ENCODE peak calls at places on chromosomes 5 and 9, in seven cellular contexts. Q, G, D, F, Y, T and L are unnamed samples.

GRCh38 chr9:61670616-61671015 is 480.8 kb downstream of the SPATA31A7 start:
- DNase-seq in F (no peak), G (no peak), Y (no peak), T (no peak), Q (no peak), D (no peak), L (no peak)

GRCh38 chr5:53027913-53028312 is 38.8 kb downstream of the ITGA2 start:
- DNase-seq in F (no peak), G (no peak), Q (no peak), Y (peak), D (peak), T (no peak), L (no peak)

GRCh38 chr5:140131967-140132409 is 6.3 kb downstream of the IGIP start:
- DNase-seq in G (no peak), D (peak), Q (no peak), Y (peak), F (no peak), T (no peak), L (no peak)

GRCh38 chr5:989961-990530 is 18.6 kb upstream of the NKD2 start:
- DNase-seq in T (no peak), Q (no peak), D (no peak), Y (no peak), G (peak), F (peak), L (peak)

GRCh38 chr9:87792831-87793288 is 66.9 kb downstream of the CTSL start:
- DNase-seq in Q (peak), G (no peak), D (peak), Y (peak), T (no peak), F (no peak), L (no peak)

GRCh38 chr9:98989036-98990000 is 45.6 kb downstream of the COL15A1 start:
- DNase-seq in Y (peak), Q (no peak), G (no peak), F (no peak), D (peak), T (no peak), L (peak)

GRCh38 chr9:35112257-35113020 is 3.2 kb downstream of the ATOSB start:
- DNase-seq in D (no peak), T (no peak), G (no peak), Y (peak), Q (no peak), F (no peak), L (no peak)

GRCh38 chr5:38601133-38601842 is 44.8 kb upstream of the LIFR start:
- DNase-seq in F (no peak), T (no peak), Y (no peak), G (no peak), Q (no peak), D (no peak), L (no peak)

GRCh38 chr9:127683723-127684122 is 23.1 kb upstream of the CFAP157 start:
- DNase-seq in G (no peak), D (no peak), Y (peak), T (no peak), F (no peak), Q (no peak), L (no peak)

GRCh38 chr5:132227485-132228240 is at the start of gene P4HA2:
- DNase-seq in G (peak), F (peak), Y (peak), T (peak), Q (peak), D (peak), L (peak)

GRCh38 chr9:136543830-136544548 is 1.9 kb downstream of the NOTCH1 start:
- DNase-seq in T (no peak), Q (no peak), D (no peak), F (peak), G (no peak), Y (no peak), L (peak)

GRCh38 chr5:74072646-74073045 is 446.6 kb downstream of the ARHGEF28 start:
- DNase-seq in Q (no peak), Y (no peak), T (no peak), D (no peak), G (no peak), F (no peak), L (no peak)

GRCh38 chr5:138706655-138707480 is 46.4 kb upstream of the CTNNA1 start:
- DNase-seq in D (no peak), Y (peak), Q (no peak), G (no peak), T (no peak), F (no peak), L (no peak)

GRCh38 chr5:133996683-133997252 is 8.0 kb downstream of the VDAC1 start:
- DNase-seq in G (peak), Y (no peak), F (peak), T (no peak), D (no peak), Q (no peak), L (peak)

GRCh38 chr9:33103381-33104110 is 27.1 kb upstream of the SMU1 start:
- DNase-seq in Q (no peak), F (no peak), Y (no peak), D (no peak), T (no peak), G (no peak), L (no peak)

GRCh38 chr9:125091121-125091520 is 52.2 kb downstream of the SCAI start:
- DNase-seq in T (no peak), F (no peak), D (no peak), Q (no peak), Y (no peak), G (no peak), L (no peak)

GRCh38 chr5:109560554-109560953 is 129.2 kb upstream of the MAN2A1 start:
- DNase-seq in G (no peak), F (no peak), Q (no peak), Y (no peak), T (no peak), D (no peak), L (no peak)

GRCh38 chr9:136152543-136152866 is 33.8 kb upstream of the TMEM250 start:
- DNase-seq in D (no peak), T (no peak), F (no peak), Q (no peak), G (no peak), Y (no peak), L (no peak)

GRCh38 chr5:54835642-54836041 is 149.8 kb downstream of the ESM1 start:
- DNase-seq in D (peak), T (no peak), Y (peak), Q (no peak), G (no peak), F (no peak), L (no peak)

GRCh38 chr9:77981332-77981731 is 50.3 kb downstream of the GNAQ start:
- DNase-seq in Y (peak), D (no peak), F (peak), T (no peak), Q (no peak), G (no peak), L (peak)

GRCh38 chr5:115168829-115169391 is 798 bp downstream of the TRIM36 start:
- DNase-seq in Y (peak), F (peak), Q (no peak), G (peak), T (peak), D (no peak), L (no peak)

GRCh38 chr5:169694221-169694620 is 57.1 kb downstream of the DOCK2 start:
- DNase-seq in G (no peak), Y (peak), D (no peak), F (no peak), T (no peak), Q (no peak), L (no peak)

GRCh38 chr5:77449277-77449676 is 42.8 kb downstream of the WDR41 start:
- DNase-seq in Q (no peak), T (no peak), F (no peak), D (no peak), G (no peak), Y (no peak), L (no peak)

GRCh38 chr9:93092171-93092991 is 3.6 kb upstream of the CARD19 start:
- DNase-seq in Q (no peak), F (no peak), T (no peak), G (no peak), D (no peak), Y (no peak), L (no peak)

GRCh38 chr5:112127856-112128255 is 291.2 kb downstream of the EPB41L4A start:
- DNase-seq in D (no peak), Q (no peak), F (no peak), T (no peak), Y (no peak), G (no peak), L (no peak)

GRCh38 chr5:176639981-176640380 is 7.3 kb upstream of the TSPAN17 start:
- DNase-seq in G (no peak), T (no peak), Y (no peak), D (no peak), Q (no peak), F (no peak), L (no peak)

GRCh38 chr5:12647613-12648012 is 743.4 kb upstream of the CTNND2 start:
- DNase-seq in G (no peak), T (no peak), Y (no peak), Q (no peak), D (no peak), F (no peak), L (no peak)

GRCh38 chr5:6634327-6634713 is 1.1 kb downstream of the SRD5A1 start:
- DNase-seq in Q (no peak), T (peak), D (peak), F (peak), Y (peak), G (no peak), L (no peak)

GRCh38 chr9:6667633-6668280 is 22.2 kb upstream of the GLDC start:
- DNase-seq in G (no peak), Y (peak), T (no peak), F (peak), D (peak), Q (no peak), L (peak)

GRCh38 chr9:134386951-134387831 is 60.9 kb downstream of the RXRA start:
- DNase-seq in F (no peak), D (no peak), Q (no peak), Y (no peak), T (no peak), G (no peak), L (no peak)

GRCh38 chr9:78021692-78022091 is 9.9 kb downstream of the GNAQ start:
- DNase-seq in Y (no peak), G (peak), Q (no peak), F (peak), T (no peak), D (no peak), L (no peak)

GRCh38 chr5:14476791-14477435 is 104.7 kb upstream of the OTULINL start:
- DNase-seq in T (no peak), F (no peak), Q (no peak), Y (peak), G (no peak), D (no peak), L (no peak)

GRCh38 chr9:135789838-135790291 is 87.9 kb downstream of the KCNT1 start:
- DNase-seq in G (no peak), T (peak), Q (no peak), D (no peak), Y (no peak), F (no peak), L (no peak)

GRCh38 chr5:135310328-135310989 is 88.6 kb downstream of the MACROH2A1 start:
- DNase-seq in T (no peak), D (no peak), G (no peak), F (no peak), Y (peak), Q (no peak), L (no peak)

GRCh38 chr9:32783168-32783891 is at the start of gene TMEM215:
- DNase-seq in Y (no peak), G (peak), T (no peak), Q (no peak), F (peak), D (peak), L (peak)

GRCh38 chr9:124457079-124457886 is 7.0 kb downstream of the ADGRD2 start:
- DNase-seq in G (no peak), Q (no peak), T (no peak), D (no peak), F (no peak), Y (no peak), L (no peak)

GRCh38 chr9:130433168-130433946 is 11.4 kb upstream of the ASS1 start:
- DNase-seq in T (peak), F (peak), Y (peak), Q (peak), G (peak), D (no peak), L (peak)